ENCODE peak calls at places on chromosomes 7 and 10, in four cellular contexts. D is left ventricle myocardium inferior, E is psoas muscle, H is sigmoid colon. L is an unnamed sample. For H3K4me1, the result is how much of the 10 kb centered on the place peaks cover.

GRCh38 chr10:119335671-119336353 is 128.4 kb downstream of the GRK5 start:
- DNase-seq in D (no peak), E (peak), H (no peak), L (peak)

GRCh38 chr10:85995791-85996190 is 370.8 kb downstream of the GRID1 start:
- DNase-seq in D (no peak), E (no peak), H (no peak), L (no peak)

GRCh38 chr7:40586197-40586596 is 451.4 kb downstream of the SUGCT start:
- DNase-seq in D (no peak), E (no peak), H (no peak), L (no peak)

GRCh38 chr10:17075510-17075909 is 54.1 kb downstream of the CUBN start:
- DNase-seq in D (no peak), E (no peak), H (no peak), L (no peak)

GRCh38 chr7:73778801-73779389 is 8.8 kb upstream of the CLDN3 start:
- DNase-seq in D (no peak), E (no peak), H (peak), L (no peak)

GRCh38 chr7:5354460-5355279 is 69.0 kb downstream of the TNRC18 start:
- DNase-seq in D (peak), E (peak), H (peak), L (no peak)

GRCh38 chr7:1897076-1897860 is 227.2 kb downstream of the ELFN1 start:
- DNase-seq in D (no peak), E (peak), H (no peak), L (no peak)

GRCh38 chr10:77111611-77112550 is 525.7 kb downstream of the KCNMA1 start:
- DNase-seq in D (no peak), E (no peak), H (no peak), L (no peak)

GRCh38 chr10:7649673-7650330 is 17.0 kb downstream of the ITIH5 start:
- DNase-seq in D (no peak), E (no peak), H (no peak), L (no peak)

GRCh38 chr10:124619195-124619594 is 125.0 kb downstream of the FAM53B start:
- DNase-seq in D (no peak), E (no peak), H (no peak), L (no peak)

GRCh38 chr7:151340794-151341356 is 737 bp upstream of the NUB1 start:
- DNase-seq in D (no peak), E (no peak), H (no peak), L (no peak)

GRCh38 chr7:111705807-111706206 is 143.5 kb upstream of the IMMP2L start:
- DNase-seq in D (no peak), E (no peak), H (no peak), L (no peak)

GRCh38 chr10:1538531-1539061 is 198.7 kb downstream of the ADARB2 start:
- DNase-seq in D (no peak), E (peak), H (peak), L (peak)

GRCh38 chr7:134593530-134594392 is 44.9 kb downstream of the AKR1B15 start:
- DNase-seq in D (peak), E (peak), H (peak), L (no peak)

GRCh38 chr10:114151486-114151885 is 22.5 kb downstream of the CCDC186 start:
- DNase-seq in D (no peak), E (no peak), H (no peak), L (no peak)

GRCh38 chr10:11740907-11741306 is 1.3 kb upstream of the ECHDC3 start:
- DNase-seq in D (no peak), E (no peak), H (no peak), L (no peak)

GRCh38 chr10:11742009-11742778 is at the start of gene ECHDC3:
- DNase-seq in D (peak), E (peak), H (no peak), L (peak)

GRCh38 chr10:11743461-11744338 is 1.5 kb downstream of the ECHDC3 start:
- DNase-seq in D (no peak), E (no peak), H (no peak), L (peak)

GRCh38 chr10:11741608-11742007 is 574 bp upstream of the ECHDC3 start:
- DNase-seq in D (no peak), E (no peak), H (no peak), L (peak)

GRCh38 chr10:11742779-11743298 is 657 bp downstream of the ECHDC3 start:
- DNase-seq in D (peak), E (peak), H (no peak), L (no peak)
- H3K27ac ChIP-seq in D (peak), E (peak), H (peak), L (peak)

GRCh38 chr10:11149499-11149898 is 131.8 kb downstream of the CELF2 start:
- DNase-seq in D (no peak), E (no peak), H (no peak), L (no peak)

GRCh38 chr10:11146402-11147171 is 128.9 kb downstream of the CELF2 start:
- DNase-seq in D (no peak), E (no peak), H (no peak), L (no peak)

GRCh38 chr10:11148638-11149037 is 131.0 kb downstream of the CELF2 start:
- DNase-seq in D (no peak), E (no peak), H (no peak), L (no peak)

GRCh38 chr10:11148131-11148530 is 130.5 kb downstream of the CELF2 start:
- DNase-seq in D (no peak), E (peak), H (no peak), L (no peak)

DNA sequence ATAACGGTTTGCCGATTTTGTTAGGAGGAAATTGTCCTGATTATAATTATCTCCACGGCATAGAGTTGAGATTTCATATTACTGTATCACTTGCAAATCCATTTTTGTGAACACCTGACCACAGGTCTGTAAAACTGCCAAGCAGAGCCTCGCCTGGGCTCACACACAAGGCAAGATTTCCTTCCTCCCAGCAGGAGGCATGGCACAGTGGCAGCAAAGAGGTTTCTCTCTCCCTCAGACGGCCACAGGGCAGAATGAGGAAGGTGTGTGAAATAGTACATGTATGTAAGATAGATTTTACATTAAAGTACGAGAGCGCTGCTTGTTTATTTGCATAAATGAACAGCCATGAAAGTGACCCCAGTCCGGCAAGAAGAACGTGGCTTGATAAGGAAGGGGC is 130.1 kb downstream of the CELF2 start:
- DNase-seq in D (no peak), E (no peak), H (no peak), L (peak)
- H3K4me1 ChIP-seq in D (half or more), E (half or more), H (half or more), L (half or more)

GRCh38 chr7:20539201-20539600 is 76.3 kb upstream of the ABCB5 start:
- DNase-seq in D (no peak), E (no peak), H (no peak), L (no peak)
- TF ChIP-seq CTCF in D (peak), E (no peak), H (no peak), L (no peak)

GRCh38 chr10:91684841-91685240 is 52.0 kb upstream of the PPP1R3C start:
- DNase-seq in D (no peak), E (no peak), H (no peak), L (no peak)

GRCh38 chr10:91681361-91682276 is 48.7 kb upstream of the PPP1R3C start:
- DNase-seq in D (peak), E (no peak), H (no peak), L (no peak)

GRCh38 chr10:91683976-91684375 is 51.1 kb upstream of the PPP1R3C start:
- DNase-seq in D (no peak), E (no peak), H (no peak), L (no peak)

GRCh38 chr10:91680521-91680920 is 47.6 kb upstream of the PPP1R3C start:
- DNase-seq in D (no peak), E (no peak), H (no peak), L (no peak)

DNA sequence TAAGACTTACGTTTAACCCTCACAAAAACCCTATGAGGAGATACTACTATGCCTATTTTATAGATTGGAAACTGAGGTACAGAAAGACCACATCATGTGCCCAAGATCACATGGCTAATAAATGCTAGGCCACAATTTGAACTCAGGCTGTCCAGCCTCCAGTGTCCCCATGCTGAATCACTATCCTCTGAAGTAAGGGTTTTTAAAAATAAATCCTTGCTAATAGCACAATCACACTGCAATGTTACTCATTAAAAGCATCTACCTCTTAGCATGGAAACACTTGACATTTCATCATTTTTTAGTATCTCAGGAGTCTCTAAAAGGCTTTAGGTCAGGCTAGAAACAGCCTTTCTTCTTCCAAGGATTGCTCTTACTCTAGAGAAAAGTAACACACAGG is 50.0 kb upstream of the PPP1R3C start:
- DNase-seq in D (no peak), E (no peak), H (no peak), L (no peak)
- H3K27ac ChIP-seq in D (no peak), E (no peak), H (no peak), L (no peak)

DNA sequence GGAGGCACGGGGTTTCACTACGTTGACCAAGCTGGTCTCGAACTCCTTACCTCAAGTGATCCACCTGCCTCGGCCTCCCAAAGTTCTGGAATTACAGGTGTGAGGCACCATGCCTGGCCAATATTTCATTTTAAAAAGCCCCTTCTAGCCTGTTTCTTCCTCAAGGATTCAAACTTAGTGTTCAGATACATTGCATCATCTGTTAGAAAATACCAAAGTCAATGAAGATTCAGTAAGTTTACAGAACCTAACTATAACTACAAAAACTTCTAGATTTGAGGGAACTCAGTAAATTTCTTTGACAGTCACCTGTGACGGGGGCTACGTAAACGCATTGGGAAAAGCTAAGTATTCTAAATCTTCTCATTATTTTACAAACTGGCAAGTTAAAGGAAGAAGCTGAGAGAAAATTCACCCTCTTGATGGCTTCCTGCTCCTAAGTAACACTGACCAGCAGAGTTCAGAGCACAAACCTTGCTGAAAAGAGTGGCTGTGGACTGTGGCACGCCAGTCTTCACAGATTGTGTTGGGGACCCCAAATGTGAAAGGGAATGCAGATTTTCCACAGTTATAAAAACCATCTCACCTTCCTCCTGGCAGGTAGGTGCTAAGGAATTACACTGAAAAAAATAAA is 162.2 kb downstream of the PKD1L1 start:
- DNase-seq in D (no peak), E (no peak), H (no peak), L (no peak)
- H3K4me1 ChIP-seq in D (under half), E (under half), H (half or more), L (under half)